ENCODE peak calls at places on chromosomes 12 and 14, in six cellular contexts. A is psoas muscle, E is G401, O is T-cell, P is heart left ventricle, Z is NCI-H2081. U is an unnamed sample.

GRCh38 chr14:61813101-61813596 is 50.9 kb downstream of the SNAPC1 start:
- DNase-seq in Z (no peak), A (no peak), P (no peak), E (peak), O (no peak), U (no peak)

GRCh38 chr12:47188576-47189441 is 109.0 kb upstream of the AMIGO2 start:
- DNase-seq in O (no peak), A (no peak), P (no peak), Z (no peak), E (no peak), U (no peak)

GRCh38 chr12:124359671-124360581 is 65.0 kb downstream of the RFLNA start:
- DNase-seq in E (peak), P (peak), O (no peak), Z (peak), A (peak), U (no peak)

GRCh38 chr12:69475237-69475984 is 5.2 kb downstream of the FRS2 start:
- DNase-seq in P (no peak), E (peak), O (no peak), Z (no peak), A (no peak), U (no peak)

GRCh38 chr14:88831285-88831684 is 6.8 kb downstream of the TTC8 start:
- DNase-seq in O (no peak), A (no peak), P (no peak), Z (no peak), E (no peak), U (no peak)

GRCh38 chr14:42490536-42490935 is 883.9 kb downstream of the LRFN5 start:
- DNase-seq in P (no peak), Z (no peak), A (no peak), E (no peak), O (no peak), U (no peak)

GRCh38 chr14:95935228-95935822 is 58.7 kb downstream of the TUNAR start:
- DNase-seq in P (no peak), O (no peak), Z (no peak), A (no peak), E (no peak), U (peak)

GRCh38 chr14:23160924-23161522 is 22.4 kb downstream of the SLC7A8 start:
- DNase-seq in Z (no peak), O (no peak), A (peak), P (peak), E (peak), U (no peak)

GRCh38 chr12:26701604-26702215 is 131.3 kb downstream of the ITPR2 start:
- DNase-seq in E (peak), O (no peak), A (no peak), P (no peak), Z (no peak), U (peak)

GRCh38 chr12:50763637-50764115 is at the start of gene ATF1:
- DNase-seq in A (peak), E (peak), O (peak), Z (peak), P (peak), U (peak)

GRCh38 chr12:109627633-109628032 is 54.0 kb downstream of the MVK start:
- DNase-seq in P (no peak), O (no peak), E (no peak), A (no peak), Z (no peak), U (no peak)

GRCh38 chr12:58564721-58565120 is 355.6 kb downstream of the LRIG3 start:
- DNase-seq in P (no peak), E (no peak), Z (no peak), O (no peak), A (no peak), U (no peak)

GRCh38 chr12:117679776-117680175 is 289.0 kb downstream of the KSR2 start:
- DNase-seq in P (no peak), Z (no peak), E (no peak), O (no peak), A (no peak), U (no peak)

GRCh38 chr12:111034148-111034910 is 114.0 kb upstream of the MYL2 start:
- DNase-seq in P (no peak), Z (no peak), A (no peak), O (no peak), E (no peak), U (no peak)

GRCh38 chr12:29427964-29428363 is 47.0 kb upstream of the ERGIC2 start:
- DNase-seq in Z (no peak), A (no peak), O (no peak), E (no peak), P (no peak), U (no peak)

GRCh38 chr12:117857632-117858274 is 111.0 kb downstream of the KSR2 start:
- DNase-seq in O (no peak), A (no peak), P (no peak), Z (peak), E (peak), U (no peak)

GRCh38 chr12:102034346-102034745 is 27.4 kb downstream of the WASHC3 start:
- DNase-seq in P (no peak), Z (no peak), O (no peak), A (no peak), E (no peak), U (no peak)

GRCh38 chr12:120584343-120585149 is 3.3 kb upstream of the POP5 start:
- DNase-seq in P (peak), A (peak), E (peak), Z (peak), O (peak), U (no peak)

GRCh38 chr12:132398386-132398991 is 69.1 kb upstream of the GALNT9 start:
- DNase-seq in A (no peak), P (no peak), E (no peak), Z (no peak), O (no peak), U (no peak)

GRCh38 chr12:30687265-30687986 is 8.2 kb downstream of the IPO8 start:
- DNase-seq in E (no peak), A (no peak), P (no peak), O (no peak), Z (no peak), U (no peak)

GRCh38 chr12:108063192-108063591 is 65.9 kb upstream of the WSCD2 start:
- DNase-seq in P (no peak), A (no peak), O (no peak), E (peak), Z (no peak), U (no peak)

U was measured in foreskin melanocyte.